ENCODE peak calls at places on chromosomes 11 and 22, in four cellular contexts. O, J, C and G are unnamed samples.

GRCh38 chr11:45227836-45228235 is 58.3 kb downstream of the SYT13 start:
- DNase-seq in O (no peak), J (no peak), C (no peak), G (no peak)

GRCh38 chr11:36953986-36954385 is 355.9 kb upstream of the RAG2 start:
- DNase-seq in C (no peak), J (no peak), O (no peak), G (no peak)

GRCh38 chr11:61486779-61487178 is 21.8 kb upstream of the LRRC10B start:
- DNase-seq in C (no peak), O (no peak), J (no peak), G (no peak)

GRCh38 chr22:44730490-44731356 is 21.7 kb upstream of the ARHGAP8 start:
- DNase-seq in O (no peak), C (no peak), J (no peak), G (no peak)

GRCh38 chr11:62545437-62546243 is 966 bp downstream of the AHNAK start:
- DNase-seq in J (peak), C (peak), O (no peak), G (no peak)

GRCh38 chr22:42752912-42753311 is 32.2 kb upstream of the A4GALT start:
- DNase-seq in O (no peak), C (no peak), J (peak), G (no peak)

GRCh38 chr11:35785287-35786167 is 123.0 kb downstream of the TRIM44 start:
- DNase-seq in J (no peak), O (no peak), C (no peak), G (no peak)

GRCh38 chr11:79094601-79095000 is 346.2 kb downstream of the TENM4 start:
- DNase-seq in C (no peak), O (no peak), J (no peak), G (no peak)

GRCh38 chr22:24285245-24285644 is 14.6 kb downstream of the SPECC1L start:
- DNase-seq in J (no peak), O (no peak), C (no peak), G (no peak)

GRCh38 chr11:69509846-69510390 is 28.5 kb downstream of the LINC01488 start:
- DNase-seq in J (no peak), O (no peak), C (no peak), G (no peak)

GRCh38 chr11:30821438-30821965 is 235.3 kb upstream of the MPPED2 start:
- DNase-seq in C (no peak), O (no peak), J (no peak), G (no peak)

GRCh38 chr11:17267576-17267975 is 9.0 kb upstream of the NUCB2 start:
- DNase-seq in J (peak), C (no peak), O (no peak), G (no peak)

GRCh38 chr11:9263840-9264380 is 1.2 kb downstream of the DENND5A start:
- DNase-seq in O (no peak), C (peak), J (peak), G (no peak)

GRCh38 chr11:122720482-122720881 is 65.0 kb downstream of the UBASH3B start:
- DNase-seq in C (no peak), J (no peak), O (no peak), G (no peak)

GRCh38 chr22:26612652-26613051 is 5.2 kb downstream of the CRYBB1 start:
- DNase-seq in J (no peak), C (no peak), O (no peak), G (no peak)